ENCODE peak calls at places on chromosomes 5 and 9, in five cellular contexts. S is fibroblast of villous mesenchyme, V is OCI-LY7, L is A549, F is transverse colon. U is an unnamed sample.

GRCh38 chr9:2337602-2338001 is 284.0 kb upstream of the VLDLR start:
- DNase-seq in S (no peak), V (no peak), L (no peak), F (no peak), U (no peak)

GRCh38 chr5:115402822-115403577 is 106.5 kb upstream of the CCDC112 start:
- DNase-seq in S (peak), V (no peak), L (no peak), F (no peak), U (peak)

GRCh38 chr5:143130891-143131290 is 272.6 kb downstream of the NR3C1 start:
- DNase-seq in S (no peak), V (no peak), L (no peak), F (no peak), U (no peak)

GRCh38 chr9:133656211-133657119 is 20.3 kb downstream of the DBH start:
- DNase-seq in S (no peak), V (peak), L (no peak), F (no peak), U (no peak)

GRCh38 chr5:10793785-10794184 is 32.8 kb upstream of the DAP start:
- DNase-seq in S (no peak), V (no peak), L (no peak), F (no peak), U (no peak)

GRCh38 chr5:165410476-165410875 is 1905.1 kb downstream of the MAT2B start:
- DNase-seq in S (no peak), V (no peak), L (no peak), F (no peak), U (no peak)

GRCh38 chr9:73011956-73012355 is 59.1 kb upstream of the ALDH1A1 start:
- DNase-seq in S (no peak), V (no peak), L (no peak), F (no peak), U (no peak)

GRCh38 chr5:26231316-26231715 is 807.1 kb downstream of the CDH9 start:
- DNase-seq in S (no peak), V (no peak), L (no peak), F (no peak), U (no peak)

GRCh38 chr9:108416321-108416720 is 439.5 kb downstream of the ACTL7B start:
- DNase-seq in S (no peak), V (no peak), L (peak), F (no peak), U (no peak)

GRCh38 chr9:137169764-137170460 is at the start of gene LRRC26:
- DNase-seq in S (no peak), V (no peak), L (no peak), F (peak), U (no peak)
- H3K4me3 ChIP-seq in S (peak), V (peak), L (peak), F (peak), U (no peak)

GRCh38 chr5:141039061-141039460 is 12.1 kb upstream of the PCDHB1 start:
- DNase-seq in S (no peak), V (no peak), L (no peak), F (no peak), U (no peak)

GRCh38 chr5:141039517-141039916 is 11.7 kb upstream of the PCDHB1 start:
- DNase-seq in S (no peak), V (no peak), L (peak), F (no peak), U (no peak)

GRCh38 chr5:141040093-141040762 is 10.9 kb upstream of the PCDHB1 start:
- DNase-seq in S (no peak), V (no peak), L (peak), F (no peak), U (no peak)

GRCh38 chr5:141041427-141041785 is 9.8 kb upstream of the PCDHB1 start:
- DNase-seq in S (no peak), V (no peak), L (no peak), F (no peak), U (no peak)

DNA sequence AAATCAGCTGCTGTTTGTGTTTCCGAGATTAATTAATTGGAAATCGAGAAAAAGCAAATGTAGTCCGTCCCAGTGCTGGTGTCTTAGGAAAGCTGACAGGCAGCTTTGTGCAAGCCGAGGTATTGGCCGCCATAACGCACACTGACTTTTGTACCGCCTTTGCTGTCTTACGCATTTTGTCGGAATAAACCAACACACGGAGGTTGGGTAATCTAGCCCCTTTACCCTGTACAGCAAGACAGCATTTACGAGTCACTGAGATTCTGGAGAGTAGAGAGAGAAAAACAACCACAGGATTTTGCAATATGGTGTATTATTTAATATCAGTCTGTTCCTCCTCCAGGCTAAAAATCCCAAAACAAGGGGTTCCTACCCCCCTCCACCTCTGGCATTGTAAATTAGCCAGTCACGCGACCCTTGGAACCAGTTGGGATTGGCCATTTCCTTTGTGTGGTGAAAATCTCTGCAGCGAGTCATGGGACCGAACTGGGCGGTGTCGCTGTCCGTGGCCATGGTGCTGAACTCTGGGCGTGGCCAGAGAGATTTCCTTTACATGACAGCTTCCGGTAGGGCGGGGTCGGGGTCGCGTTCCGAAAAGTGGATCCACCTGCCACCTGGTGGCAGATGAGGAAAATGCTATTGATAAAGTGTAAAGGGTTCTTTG is 10.3 kb upstream of the PCDHB1 start:
- DNase-seq in S (peak), V (peak), L (peak), F (peak), U (peak)
- TF ChIP-seq CTCF in S (peak), V (peak), L (peak), F (peak), U (peak)

GRCh38 chr5:113204525-113205161 is 228.0 kb downstream of the DCP2 start:
- DNase-seq in S (peak), V (no peak), L (no peak), F (peak), U (peak)

GRCh38 chr5:113205323-113205722 is 228.7 kb downstream of the DCP2 start:
- DNase-seq in S (peak), V (no peak), L (no peak), F (no peak), U (no peak)

GRCh38 chr5:113205807-113206206 is 229.0 kb downstream of the TSSK1B start:
- DNase-seq in S (no peak), V (no peak), L (peak), F (no peak), U (no peak)

GRCh38 chr5:113201715-113202114 is 225.1 kb downstream of the DCP2 start:
- DNase-seq in S (no peak), V (no peak), L (no peak), F (no peak), U (no peak)

DNA sequence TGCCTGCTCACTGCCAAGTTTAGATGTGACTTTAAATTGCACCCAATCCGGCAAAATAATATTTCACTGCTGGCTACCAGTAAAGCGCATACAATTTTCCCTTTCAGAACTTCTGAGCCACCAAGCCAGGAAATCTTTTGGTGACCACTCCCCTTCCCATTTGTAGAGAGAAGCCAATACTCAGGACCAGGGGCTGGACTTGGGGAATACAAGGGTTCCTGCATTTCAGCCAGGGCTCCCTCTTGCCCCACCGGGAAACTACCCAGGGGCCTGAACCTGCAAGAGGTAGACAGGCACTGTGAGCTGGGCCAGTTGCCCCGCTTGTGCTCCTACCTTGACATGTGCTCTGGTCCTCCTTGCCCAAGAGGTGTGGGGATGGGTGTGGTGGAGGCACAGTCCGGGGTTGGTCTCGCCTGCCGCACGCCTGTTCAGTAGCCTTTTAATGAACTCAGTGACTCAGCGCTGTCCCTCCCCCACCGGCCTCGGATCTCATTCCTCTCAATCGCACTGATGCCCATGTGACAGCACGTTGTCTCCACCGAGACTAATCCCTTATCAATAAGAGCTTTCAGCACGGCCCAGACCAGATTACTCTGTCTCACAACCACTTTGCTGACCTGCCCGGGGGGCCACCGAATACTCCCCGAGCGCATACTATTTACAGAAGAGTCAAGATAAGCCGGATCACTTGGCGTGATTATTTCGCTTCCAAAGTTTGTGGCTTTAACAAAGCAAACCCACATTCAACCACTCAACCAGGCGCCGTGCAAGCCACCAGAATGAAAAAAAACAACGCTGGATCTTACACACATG is 226.5 kb downstream of the DCP2 start:
- DNase-seq in S (peak), V (no peak), L (peak), F (no peak), U (peak)
- H3K4me3 ChIP-seq in S (peak), V (no peak), L (no peak), F (no peak), U (peak)

GRCh38 chr5:73998496-73998895 is 372.5 kb downstream of the ARHGEF28 start:
- DNase-seq in S (peak), V (no peak), L (no peak), F (no peak), U (no peak)

GRCh38 chr5:73997936-73998335 is 371.9 kb downstream of the ARHGEF28 start:
- DNase-seq in S (no peak), V (no peak), L (no peak), F (no peak), U (no peak)

GRCh38 chr5:73996181-73996770 is 370.3 kb downstream of the ARHGEF28 start:
- DNase-seq in S (no peak), V (no peak), L (no peak), F (no peak), U (no peak)

GRCh38 chr5:73994963-73995362 is 369.0 kb downstream of the ARHGEF28 start:
- DNase-seq in S (no peak), V (no peak), L (no peak), F (no peak), U (no peak)

DNA sequence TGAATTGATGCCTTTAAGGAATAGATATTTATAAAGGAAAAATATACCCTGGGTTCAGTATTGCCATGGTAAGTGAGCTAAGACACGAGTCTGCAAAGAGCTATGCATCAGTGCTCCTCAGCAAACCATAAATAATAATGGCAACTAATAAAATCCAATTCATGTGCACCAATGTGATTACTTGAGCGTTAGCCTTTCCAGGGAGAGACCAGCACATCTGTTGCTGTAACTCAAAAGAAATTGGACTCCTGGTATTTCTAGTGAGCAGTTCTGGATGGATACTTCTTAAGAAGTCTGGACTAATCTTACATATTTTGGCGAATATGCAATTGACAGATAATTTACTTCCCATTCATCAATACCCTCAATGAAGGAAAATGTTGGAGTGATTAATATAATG is 373.3 kb downstream of the ARHGEF28 start:
- DNase-seq in S (no peak), V (no peak), L (no peak), F (no peak), U (no peak)
- TF ChIP-seq CTCF in S (no peak), V (no peak), L (no peak), F (no peak), U (no peak)

DNA sequence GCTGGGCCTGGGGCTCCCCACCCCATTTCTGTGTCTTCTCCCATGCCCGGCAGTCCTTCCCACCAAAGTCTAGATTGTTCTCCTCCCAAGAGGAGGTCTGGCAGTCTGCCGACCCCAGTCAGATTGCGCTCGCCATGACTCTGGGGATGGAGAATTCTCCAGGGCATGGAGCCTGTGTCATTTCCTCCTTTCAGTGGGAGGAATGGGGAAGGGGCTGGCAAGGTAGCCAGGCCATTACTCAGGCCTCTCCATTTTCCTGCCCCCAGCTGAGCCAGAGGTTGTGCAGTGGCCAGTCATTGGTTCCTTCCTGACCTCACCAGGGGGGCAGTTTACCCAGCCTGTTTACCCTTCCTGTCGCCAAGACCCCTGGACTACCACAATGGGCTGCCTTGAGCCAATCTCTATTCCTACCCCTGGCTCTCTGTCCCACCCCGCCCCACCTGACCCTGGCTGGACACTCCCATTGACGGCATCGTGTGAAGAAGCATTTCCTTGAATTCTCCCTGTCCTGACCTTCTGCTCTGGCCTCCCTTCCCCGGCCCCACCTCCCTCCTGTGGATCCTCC is 628 bp downstream of the SYNPO start:
- DNase-seq in S (peak), V (no peak), L (peak), F (no peak), U (peak)
- H3K4me3 ChIP-seq in S (peak), V (no peak), L (peak), F (no peak), U (peak)

GRCh38 chr5:152464048-152464447 is 59.0 kb upstream of the NMUR2 start:
- DNase-seq in S (no peak), V (no peak), L (no peak), F (no peak), U (no peak)

GRCh38 chr5:152466079-152466745 is 61.1 kb upstream of the NMUR2 start:
- DNase-seq in S (no peak), V (no peak), L (no peak), F (no peak), U (no peak)

GRCh38 chr5:152456815-152457443 is 51.9 kb upstream of the NMUR2 start:
- DNase-seq in S (no peak), V (no peak), L (no peak), F (no peak), U (no peak)

DNA sequence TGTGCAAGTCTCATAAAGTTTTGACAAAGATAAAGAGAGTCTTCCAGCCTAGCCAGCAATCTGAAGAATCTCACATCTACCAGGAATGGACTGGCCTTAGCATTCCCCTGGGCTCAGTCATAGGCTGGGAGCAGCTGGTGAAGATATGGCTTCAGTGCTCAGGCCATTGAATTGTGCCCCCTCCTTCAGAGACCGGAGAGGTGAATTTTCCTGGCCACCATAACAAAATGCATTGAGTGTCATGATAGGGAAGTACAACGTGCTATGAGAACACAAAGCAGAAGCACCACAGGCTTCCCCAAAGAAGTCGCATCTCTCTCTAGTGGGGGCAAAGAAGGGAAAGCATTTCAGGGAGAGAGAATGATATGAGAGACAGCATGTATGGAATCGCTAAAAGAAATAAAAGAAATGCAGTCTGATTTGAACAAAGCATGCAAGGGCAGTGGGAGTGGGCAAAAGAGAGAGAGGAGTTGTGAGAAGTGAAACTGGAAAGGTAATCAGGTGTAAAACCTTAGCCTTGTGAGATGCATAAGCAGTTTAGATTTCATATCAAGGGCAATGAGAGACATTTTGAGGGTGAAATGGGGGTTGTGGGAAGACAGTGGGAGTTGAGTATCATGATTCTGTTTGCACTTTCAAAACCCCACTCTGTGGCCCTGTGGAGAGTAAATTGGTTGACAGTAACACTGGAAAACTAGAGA is 57.1 kb upstream of the NMUR2 start:
- DNase-seq in S (no peak), V (peak), L (peak), F (no peak), U (no peak)
- TF ChIP-seq CTCF in S (no peak), V (peak), L (peak), F (no peak), U (no peak)

DNA sequence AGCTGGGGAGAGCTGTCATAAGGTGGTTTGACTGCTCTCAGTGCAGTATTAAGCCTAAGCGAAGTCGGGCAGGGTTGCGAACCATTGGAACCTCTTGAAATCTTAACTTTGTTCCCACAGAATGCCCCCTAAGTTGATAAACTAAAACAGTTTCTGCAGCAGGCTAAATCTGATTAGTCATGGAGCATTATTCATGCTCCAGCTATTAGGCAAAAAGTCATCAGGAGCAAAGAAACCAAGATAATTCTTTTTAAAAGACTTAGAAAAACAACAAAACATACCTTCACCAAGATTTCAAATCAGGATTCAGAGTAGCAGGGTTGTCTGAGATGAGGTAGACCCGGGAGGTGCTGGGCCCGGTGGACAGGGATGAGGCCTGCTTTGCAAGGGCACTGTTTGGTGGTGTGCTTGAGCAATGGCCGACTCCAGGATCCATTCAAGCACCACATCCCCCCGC is 69.9 kb upstream of the PLPP1 start:
- DNase-seq in S (peak), V (no peak), L (no peak), F (no peak), U (no peak)
- H3K4me3 ChIP-seq in S (no peak), V (no peak), L (no peak), F (no peak), U (no peak)

GRCh38 chr5:138831703-138832102 is 43.4 kb downstream of the LRRTM2 start:
- DNase-seq in S (peak), V (no peak), L (no peak), F (no peak), U (no peak)

GRCh38 chr5:138824924-138825863 is 49.9 kb downstream of the LRRTM2 start:
- DNase-seq in S (peak), V (peak), L (peak), F (no peak), U (no peak)

GRCh38 chr5:138832218-138832617 is 42.9 kb downstream of the LRRTM2 start:
- DNase-seq in S (peak), V (no peak), L (no peak), F (no peak), U (peak)

GRCh38 chr5:138833095-138833494 is 42.0 kb downstream of the LRRTM2 start:
- DNase-seq in S (no peak), V (no peak), L (no peak), F (no peak), U (no peak)

DNA sequence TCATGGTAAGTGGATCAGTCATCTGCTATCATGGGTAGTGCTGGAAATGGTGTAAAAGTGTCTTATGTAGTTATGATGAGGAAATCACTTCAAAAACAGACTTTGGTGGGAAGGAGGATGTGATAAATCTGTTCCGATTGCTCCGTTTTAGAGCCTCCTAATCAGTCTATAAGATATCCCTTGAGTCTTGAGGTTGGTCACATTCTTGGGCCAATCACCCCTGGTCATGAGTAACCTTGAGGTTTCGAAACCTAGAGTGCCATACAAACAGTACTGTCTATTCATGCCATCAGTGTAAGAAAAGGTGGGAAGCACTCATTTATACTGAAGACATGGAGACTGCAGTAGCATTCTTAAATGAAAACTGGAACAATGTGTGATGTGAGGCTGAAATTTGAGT is 45.8 kb downstream of the LRRTM2 start:
- DNase-seq in S (peak), V (no peak), L (no peak), F (no peak), U (no peak)
- TF ChIP-seq CTCF in S (no peak), V (no peak), L (no peak), F (no peak), U (no peak)